ENCODE peak calls at places on chromosome 9, in four cellular contexts. N, F, D and T are unnamed samples.

GRCh38 chr9:84207443-84208032 is 133.0 kb downstream of the SLC28A3 start:
- DNase-seq in N (no peak), F (no peak), D (no peak), T (no peak)

GRCh38 chr9:20030221-20030620 is 241.4 kb upstream of the SLC24A2 start:
- DNase-seq in N (no peak), F (no peak), D (no peak), T (no peak)

GRCh38 chr9:133939386-133939785 is 52.7 kb downstream of the VAV2 start:
- DNase-seq in N (no peak), F (no peak), D (no peak), T (no peak)

GRCh38 chr9:129716091-129716490 is 36.8 kb downstream of the PTGES start:
- DNase-seq in N (no peak), F (no peak), D (no peak), T (no peak)

GRCh38 chr9:85016389-85016997 is 347.0 kb downstream of the NTRK2 start:
- DNase-seq in N (no peak), F (no peak), D (no peak), T (no peak)

GRCh38 chr9:124456341-124457078 is 6.3 kb downstream of the ADGRD2 start:
- DNase-seq in N (no peak), F (peak; percentile 28), D (no peak), T (no peak)

GRCh38 chr9:19999491-20000057 is 210.7 kb upstream of the SLC24A2 start:
- DNase-seq in N (no peak), F (no peak), D (no peak), T (no peak)

GRCh38 chr9:87765521-87765920 is 39.6 kb downstream of the CTSL start:
- DNase-seq in N (no peak), F (no peak), D (no peak), T (no peak)

GRCh38 chr9:81767921-81768320 is 78.6 kb upstream of the TLE1 start:
- DNase-seq in N (no peak), F (no peak), D (no peak), T (no peak)

GRCh38 chr9:89991204-89991790 is 386.5 kb downstream of the GADD45G start:
- DNase-seq in N (no peak), F (no peak), D (no peak), T (no peak)

GRCh38 chr9:28688172-28688571 is 1114.9 kb upstream of the C9orf72 start:
- DNase-seq in N (peak; percentile 5), F (no peak), D (no peak), T (peak; percentile 80)

GRCh38 chr9:98538626-98539031 is 170.1 kb downstream of the GABBR2 start:
- DNase-seq in N (no peak), F (no peak), D (peak; percentile 13), T (no peak)

DNA sequence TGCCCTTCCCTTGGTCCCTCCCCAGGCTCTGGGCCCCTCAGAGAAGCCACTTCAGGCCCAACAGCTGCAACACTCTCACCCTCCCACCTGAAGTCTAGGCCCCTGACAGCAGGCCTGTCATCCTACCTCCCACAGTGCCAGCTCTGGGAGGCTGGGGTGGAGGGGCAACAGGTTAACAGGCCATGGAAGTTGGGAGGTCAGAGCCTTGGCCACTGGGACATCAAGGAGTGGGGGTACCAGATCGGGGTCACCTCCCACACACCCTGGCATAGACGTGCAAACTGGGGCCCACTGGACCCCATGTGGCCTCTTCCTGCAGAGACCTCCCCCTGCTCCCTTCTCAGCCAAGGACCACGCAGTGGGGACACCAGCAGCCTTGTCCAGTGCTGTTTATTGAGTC is 2.8 kb downstream of the SSNA1 start:
- DNase-seq in N (no peak), F (no peak), D (no peak), T (no peak)
- H3K27ac ChIP-seq in N (no peak overlapping the region), F (no peak overlapping the region), D (no peak overlapping the region), T (no peak overlapping the region)

GRCh38 chr9:78566521-78566920 is 269.6 kb downstream of the PSAT1 start:
- DNase-seq in N (no peak), F (no peak), D (no peak), T (no peak)

GRCh38 chr9:78566948-78567675 is 270.2 kb downstream of the PSAT1 start:
- DNase-seq in N (no peak), F (no peak), D (no peak), T (no peak)

GRCh38 chr9:78563269-78563668 is 266.3 kb downstream of the PSAT1 start:
- DNase-seq in N (no peak), F (no peak), D (no peak), T (no peak)

GRCh38 chr9:78567693-78568092 is 270.8 kb downstream of the PSAT1 start:
- DNase-seq in N (no peak), F (no peak), D (no peak), T (no peak)

GRCh38 chr9:78565481-78565880 is 268.6 kb downstream of the PSAT1 start:
- DNase-seq in N (no peak), F (no peak), D (no peak), T (no peak)
- H2AK5ac ChIP-seq in N (no peak overlapping the region), F (no peak overlapping the region), D (no peak overlapping the region), T (no peak overlapping the region)

GRCh38 chr9:131043097-131043496 is 34.1 kb downstream of the LAMC3 start:
- DNase-seq in N (no peak), F (no peak), D (no peak), T (peak; percentile 51)
- H3K79me2 ChIP-seq in N (no peaks in the 10 kb centered on the region), F (no peaks in the 10 kb centered on the region), D (no peaks in the 10 kb centered on the region), T (no peaks in the 10 kb centered on the region)

DNA sequence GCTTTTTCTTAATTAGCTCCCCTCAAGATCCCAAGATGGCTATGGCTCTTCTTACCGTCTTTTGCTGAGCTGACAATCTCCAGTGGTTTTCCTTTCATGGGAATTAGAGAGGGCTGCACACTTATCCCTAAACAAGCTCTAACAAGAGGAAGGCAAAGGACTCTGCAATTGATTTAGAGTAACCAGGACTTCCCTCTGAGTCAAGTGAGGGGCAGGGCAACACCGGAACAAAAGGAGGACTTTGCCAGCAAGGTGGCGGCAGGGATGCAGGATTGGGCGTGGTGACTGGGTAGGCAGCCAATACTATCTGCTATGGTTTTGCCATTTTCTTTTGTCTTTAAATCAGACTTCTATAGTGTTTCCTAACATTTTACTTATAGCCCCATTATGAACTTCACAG is 9.8 kb downstream of the SLC44A1 start:
- DNase-seq in N (no peak), F (peak; percentile 38), D (no peak), T (no peak)
- H3K27ac ChIP-seq in N (no peak overlapping the region), F (peak overlapping the region; percentile 32), D (no peak overlapping the region), T (no peak overlapping the region)